ENCODE peak calls at places on chromosomes 11 and 22, in seven cellular contexts. G, J, I, V, A, R and X are unnamed samples.

GRCh38 chr22:27259390-27259789 is 542.2 kb downstream of the MN1 start:
- DNase-seq in J (no peak), R (no peak), A (no peak), V (no peak), G (no peak), I (no peak), X (no peak)

GRCh38 chr11:114163830-114164401 is 104.4 kb downstream of the ZBTB16 start:
- DNase-seq in G (peak; percentile 77), R (peak; percentile 52), V (no peak), A (no peak), J (peak; percentile 95), I (no peak), X (no peak)

GRCh38 chr11:8828055-8828454 is 82.9 kb upstream of the AKIP1 start:
- DNase-seq in I (no peak), A (no peak), J (no peak), G (no peak), R (no peak), V (no peak), X (no peak)

GRCh38 chr11:115503083-115503885 is 931 bp downstream of the CADM1 start:
- DNase-seq in J (peak; percentile 32), I (peak; percentile 64), A (peak; percentile 67), V (peak; percentile 51), R (peak; percentile 61), G (no peak), X (no peak)

GRCh38 chr22:19637405-19638281 is 76.7 kb upstream of the SEPTIN5 start:
- DNase-seq in A (no peak), G (no peak), I (no peak), J (no peak), V (no peak), R (no peak), X (no peak)

GRCh38 chr22:49657275-49657973 is 170.2 kb downstream of the BRD1 start:
- DNase-seq in R (peak; percentile 68), I (peak; percentile 66), A (peak; percentile 57), G (no peak), V (no peak), J (no peak), X (peak; percentile 62)

GRCh38 chr11:9625158-9625557 is 38.7 kb upstream of the SWAP70 start:
- DNase-seq in I (no peak), R (no peak), J (no peak), V (no peak), G (peak; percentile 18), A (no peak), X (no peak)

GRCh38 chr11:114399903-114400221 is 449 bp downstream of the C11orf71 start:
- DNase-seq in V (peak; percentile 79), R (no peak), G (no peak), A (no peak), J (peak; percentile 79), I (peak; percentile 72), X (peak; percentile 14)

GRCh38 chr22:19904174-19904856 is 37.3 kb upstream of the COMT start:
- DNase-seq in V (no peak), I (no peak), J (no peak), A (no peak), G (no peak), R (no peak), X (no peak)

GRCh38 chr22:29167032-29167911 is 38.4 kb upstream of the EMID1 start:
- DNase-seq in A (no peak), G (no peak), J (no peak), I (no peak), V (no peak), R (no peak), X (peak; percentile 96)

GRCh38 chr11:453564-453963 is 3.5 kb downstream of the PTDSS2 start:
- DNase-seq in A (no peak), J (no peak), I (no peak), R (no peak), V (no peak), G (no peak), X (no peak)

GRCh38 chr22:26949193-26949592 is 291.8 kb downstream of the MIAT start:
- DNase-seq in A (no peak), G (peak; percentile 2), I (no peak), R (no peak), V (peak; percentile 45), J (peak; percentile 11), X (no peak)

GRCh38 chr11:16096336-16096735 is 260.0 kb downstream of the SOX6 start:
- DNase-seq in V (peak; percentile 30), A (no peak), J (peak; percentile 16), I (no peak), R (no peak), G (no peak), X (no peak)

GRCh38 chr11:93521086-93521485 is 22.1 kb downstream of the SMCO4 start:
- DNase-seq in I (no peak), A (no peak), R (no peak), G (no peak), J (no peak), V (no peak), X (peak; percentile 87)

GRCh38 chr22:29314074-29314473 is 1.4 kb downstream of the RASL10A start:
- DNase-seq in G (no peak), I (no peak), J (no peak), R (peak; percentile 83), V (no peak), A (peak; percentile 69), X (peak; percentile 32)

GRCh38 chr11:69130586-69131566 is 24.9 kb upstream of the SMIM38 start:
- DNase-seq in I (no peak), A (no peak), J (no peak), G (no peak), V (no peak), R (no peak), X (no peak)

DNA sequence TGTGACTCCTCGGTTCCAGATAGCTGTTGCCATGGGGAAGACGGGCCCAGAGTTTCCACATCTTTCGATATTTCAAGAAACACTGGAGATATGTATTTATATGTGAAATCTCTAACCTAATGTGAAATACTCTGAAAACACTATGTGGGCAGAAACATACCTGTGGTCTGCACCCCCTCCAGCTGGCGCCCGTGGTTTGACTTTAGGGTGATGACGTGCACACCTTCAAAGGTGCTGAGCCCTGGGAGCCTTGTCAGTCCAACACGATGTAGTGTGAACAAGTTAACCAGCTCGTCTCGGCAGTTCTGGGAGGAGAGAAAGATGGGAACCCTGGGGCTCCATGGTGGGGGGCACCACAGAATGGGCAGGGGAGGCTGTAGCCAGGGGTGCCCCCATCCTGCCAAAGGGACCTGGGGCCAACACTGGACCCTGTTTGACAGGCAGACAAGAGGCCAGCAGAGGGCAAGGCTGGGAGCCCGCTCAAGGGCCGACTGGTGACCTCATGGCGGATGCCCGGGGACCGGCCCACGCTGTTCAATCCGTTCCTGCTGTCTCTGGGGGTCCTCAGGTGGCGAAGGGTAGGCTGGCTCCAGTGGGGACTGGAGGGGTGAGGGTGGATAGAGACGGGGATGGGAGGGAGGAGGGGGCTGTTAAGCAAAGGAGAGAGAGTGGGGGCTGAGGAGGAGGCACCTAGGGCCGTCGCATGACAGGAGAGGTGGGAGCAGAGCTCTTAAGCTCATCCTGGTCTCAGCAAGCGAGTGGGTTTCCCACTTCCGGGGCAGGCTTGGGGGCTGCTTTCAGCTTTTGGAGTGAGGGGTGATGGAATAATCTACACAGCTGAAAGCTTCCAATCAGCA is 43.8 kb downstream of the TRIOBP start:
- DNase-seq in R (no peak), G (no peak), J (no peak), I (no peak), V (no peak), A (peak; percentile 16), X (peak; percentile 43)
- H3K4me3 ChIP-seq in R (no peak overlapping the region), G (no peak overlapping the region), J (no peak overlapping the region), I (no peak overlapping the region), V (no peak overlapping the region), A (no peak overlapping the region), X (no peak overlapping the region)

GRCh38 chr22:17845790-17846189 is 71.5 kb upstream of the BID start:
- DNase-seq in A (no peak), R (no peak), V (peak; percentile 14), G (no peak), J (no peak), I (no peak), X (no peak)
- H3K4me3 ChIP-seq in A (no peak overlapping the region), R (no peak overlapping the region), V (no peak overlapping the region), G (no peak overlapping the region), J (no peak overlapping the region), I (no peak overlapping the region), X (no peak overlapping the region)

DNA sequence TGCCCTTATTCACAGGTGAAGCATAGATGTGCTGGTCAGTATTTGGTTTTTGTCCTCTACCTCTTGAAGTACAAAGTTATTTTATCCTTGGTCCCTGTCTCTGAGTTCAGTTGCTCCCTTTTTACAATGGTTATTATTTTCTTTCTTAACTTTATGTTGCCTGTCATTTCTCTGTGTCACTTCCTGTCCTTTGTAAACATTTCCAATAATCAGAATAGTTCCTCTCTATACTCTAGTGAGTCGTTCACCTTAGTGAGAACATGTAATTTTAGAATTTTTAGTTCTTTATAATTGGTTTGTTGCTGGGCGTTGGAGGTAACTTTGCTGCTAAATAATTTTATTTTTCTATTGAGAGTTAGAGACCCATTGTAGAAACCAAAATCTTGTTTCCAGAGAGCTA is 16.0 kb downstream of the CSTPP1 start:
- DNase-seq in V (no peak), R (no peak), A (no peak), I (no peak), G (no peak), J (no peak), X (no peak)
- H3K4me3 ChIP-seq in V (no peak overlapping the region), R (no peak overlapping the region), A (no peak overlapping the region), I (no peak overlapping the region), G (no peak overlapping the region), J (no peak overlapping the region), X (no peak overlapping the region)

GRCh38 chr11:107071129-107071528 is 52.9 kb upstream of the GUCY1A2 start:
- DNase-seq in V (no peak), G (no peak), J (no peak), A (no peak), R (no peak), I (no peak), X (no peak)
- H3K4me3 ChIP-seq in V (no peak overlapping the region), G (no peak overlapping the region), J (no peak overlapping the region), A (no peak overlapping the region), R (no peak overlapping the region), I (no peak overlapping the region), X (no peak overlapping the region)

GRCh38 chr11:123653405-123653996 is 923 bp downstream of the SCN3B start:
- DNase-seq in I (no peak), V (no peak), A (no peak), G (no peak), J (no peak), R (no peak), X (no peak)
- H3K4me3 ChIP-seq in I (peak overlapping the region; percentile 71), V (peak overlapping the region; percentile 64), A (peak overlapping the region; percentile 59), G (no peak overlapping the region), J (peak overlapping the region; percentile 67), R (peak overlapping the region; percentile 54), X (no peak overlapping the region)